ENCODE peak calls at places on chromosomes 4 and X, in five cellular contexts. R, O, M, S and X are unnamed samples. For H3K4me1 and H3K9me3, the result is how much of the 10 kb centered on the place peaks cover.

GRCh38 chr4:113371061-113371460 is 321.6 kb downstream of the ANK2 start:
- DNase-seq in R (no peak), M (no peak), O (no peak), S (no peak), X (no peak)

GRCh38 chrX:17655232-17656034 is 81.9 kb upstream of the SCML1 start:
- DNase-seq in O (no peak), R (peak), S (no peak), M (peak), X (no peak)

GRCh38 chr4:108369035-108369655 is 200.4 kb upstream of the LEF1 start:
- DNase-seq in M (no peak), S (no peak), O (no peak), R (no peak), X (no peak)

GRCh38 chr4:157043131-157043530 is 32.8 kb upstream of the GLRB start:
- DNase-seq in O (no peak), M (peak), S (peak), R (peak), X (peak)

GRCh38 chr4:134465417-134465816 is 263.8 kb upstream of the PABPC4L start:
- DNase-seq in R (peak), O (no peak), S (no peak), M (no peak), X (no peak)

GRCh38 chr4:24067781-24068193 is 177.9 kb upstream of the PPARGC1A start:
- DNase-seq in O (no peak), R (peak), M (peak), S (no peak), X (no peak)

GRCh38 chrX:51766546-51766945 is 23.3 kb downstream of the GSPT2 start:
- DNase-seq in M (no peak), R (no peak), O (no peak), S (no peak), X (no peak)

GRCh38 chr4:4549534-4549933 is 7.7 kb upstream of the STX18 start:
- DNase-seq in R (no peak), O (no peak), S (no peak), M (no peak), X (no peak)

GRCh38 chr4:61533140-61533539 is 333.0 kb downstream of the ADGRL3 start:
- DNase-seq in M (peak), S (no peak), R (no peak), O (no peak), X (no peak)

GRCh38 chr4:47209833-47210232 is 178.5 kb downstream of the GABRB1 start:
- DNase-seq in M (peak), R (no peak), S (no peak), O (no peak), X (no peak)

GRCh38 chrX:102976290-102976689 is 39.2 kb downstream of the RAB40AL start:
- DNase-seq in O (no peak), S (no peak), R (no peak), M (peak), X (no peak)

GRCh38 chrX:45322820-45323219 is 122.1 kb upstream of the DIPK2B start:
- DNase-seq in R (no peak), M (peak), O (no peak), S (no peak), X (no peak)

GRCh38 chr4:186067757-186068385 is 1.1 kb upstream of the TLR3 start:
- DNase-seq in S (no peak), M (peak), R (peak), O (peak), X (peak)

GRCh38 chrX:42952621-42953020 is 174.7 kb upstream of the PPP1R2C start:
- DNase-seq in S (no peak), M (no peak), O (no peak), R (no peak), X (no peak)

GRCh38 chr4:53579826-53580225 is 11.5 kb downstream of the LNX1 start:
- DNase-seq in S (no peak), O (no peak), M (no peak), R (no peak), X (no peak)

GRCh38 chr4:160772668-160773067 is 1391.1 kb downstream of the FSTL5 start:
- DNase-seq in S (no peak), R (no peak), O (no peak), M (no peak), X (no peak)

GRCh38 chrX:47637546-47638195 is 7.9 kb upstream of the CFP start:
- DNase-seq in S (no peak), R (peak), M (peak), O (peak), X (no peak)

GRCh38 chr4:150078041-150078995 is at the start of gene DCLK2:
- DNase-seq in O (peak), R (peak), M (peak), S (peak), X (peak)

GRCh38 chr4:37802068-37802666 is 24.3 kb upstream of the PGM2 start:
- DNase-seq in S (peak), O (peak), R (peak), M (peak), X (peak)

GRCh38 chrX:119190736-119191282 is 45.3 kb upstream of the PGRMC1 start:
- DNase-seq in O (peak), M (peak), S (no peak), R (no peak), X (no peak)

GRCh38 chrX:14362731-14363130 is 166.6 kb upstream of the GLRA2 start:
- DNase-seq in O (no peak), M (no peak), S (no peak), R (no peak), X (no peak)

GRCh38 chr4:23015821-23016220 is 323.1 kb downstream of the GBA3 start:
- DNase-seq in S (no peak), O (no peak), M (no peak), R (no peak), X (no peak)

GRCh38 chr4:63325140-63325539 is 1084.1 kb downstream of the TECRL start:
- DNase-seq in R (no peak), S (no peak), M (no peak), O (no peak), X (no peak)

GRCh38 chr4:3045500-3045850 is 28.9 kb downstream of the HTT-AS start:
- DNase-seq in S (no peak), O (peak), R (no peak), M (peak), X (no peak)

GRCh38 chr4:153427363-153428071 is 38.6 kb upstream of the TMEM131L start:
- DNase-seq in M (peak), S (no peak), O (no peak), R (no peak), X (no peak)

GRCh38 chr4:158624889-158625478 is 46.7 kb downstream of the C4orf46 start:
- DNase-seq in M (peak), O (no peak), R (peak), S (peak), X (peak)

GRCh38 chr4:17561195-17561909 is 15.6 kb upstream of the LAP3 start:
- DNase-seq in S (no peak), O (no peak), M (peak), R (peak), X (no peak)

GRCh38 chr4:164405774-164406173 is 348.2 kb upstream of the SMIM31 start:
- DNase-seq in M (no peak), O (no peak), R (no peak), S (no peak), X (no peak)
- H3K4me1 ChIP-seq in M (under half), O (under half), R (under half), S (under half), X (under half)

GRCh38 chrX:48705876-48706275 is 9.3 kb downstream of the SUV39H1 start:
- DNase-seq in S (no peak), M (no peak), O (no peak), R (no peak), X (no peak)
- H3K9me3 ChIP-seq in S (under half), M (under half), O (under half), R (under half), X (under half)

GRCh38 chr4:55395529-55396304 is at the start of gene TMEM165:
- DNase-seq in M (peak), S (peak), R (peak), O (peak), X (peak)

GRCh38 chr4:55393461-55394320 is 2.1 kb upstream of the TMEM165 start:
- DNase-seq in S (no peak), O (no peak), R (no peak), M (no peak), X (peak)

GRCh38 chr4:55397024-55397520 is 1.3 kb downstream of the TMEM165 start:
- DNase-seq in S (no peak), R (peak), M (peak), O (no peak), X (peak)

GRCh38 chr4:55396305-55397023 is 707 bp downstream of the TMEM165 start:
- DNase-seq in S (peak), R (peak), M (peak), O (peak), X (no peak)

GRCh38 chr4:55395218-55395528 is 584 bp upstream of the TMEM165 start:
- DNase-seq in O (no peak), S (no peak), R (no peak), M (no peak), X (no peak)
- H3K4me1 ChIP-seq in O (under half), S (under half), R (under half), M (under half), X (under half)

GRCh38 chr4:8838296-8838695 is 33.3 kb downstream of the HMX1 start:
- DNase-seq in M (no peak), R (peak), O (no peak), S (no peak), X (no peak)
- H3K9me3 ChIP-seq in M (under half), R (under half), O (under half), S (under half), X (under half)

DNA sequence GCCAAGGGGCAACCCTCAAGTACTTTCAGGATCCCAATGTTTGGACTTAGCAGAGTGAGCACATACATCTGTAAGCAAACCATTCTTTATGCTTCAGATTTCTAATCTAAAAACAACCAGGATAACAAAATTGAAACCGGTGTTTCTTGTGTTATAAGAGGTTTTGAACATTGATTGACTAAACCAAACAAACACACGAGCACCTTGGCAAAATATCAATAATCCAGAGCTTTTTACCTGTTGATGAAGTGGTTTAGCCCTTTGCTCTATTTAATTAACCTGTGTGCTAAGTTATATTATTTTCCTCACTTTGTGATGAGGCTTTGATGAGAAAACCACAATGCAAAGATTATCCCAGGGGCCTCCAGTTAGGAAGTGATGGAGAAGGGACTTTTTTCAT is 255.3 kb upstream of the CXXC4 start:
- DNase-seq in M (no peak), S (no peak), R (no peak), O (no peak), X (no peak)
- H3K4me1 ChIP-seq in M (under half), S (under half), R (under half), O (under half), X (under half)

GRCh38 chrX:28876415-28876814 is 289.2 kb downstream of the IL1RAPL1 start:
- DNase-seq in M (no peak), R (no peak), S (no peak), O (no peak), X (no peak)

GRCh38 chrX:28880136-28880535 is 292.9 kb downstream of the IL1RAPL1 start:
- DNase-seq in R (no peak), O (no peak), M (peak), S (peak), X (peak)

GRCh38 chrX:28876901-28877300 is 289.7 kb downstream of the IL1RAPL1 start:
- DNase-seq in M (no peak), S (no peak), O (no peak), R (no peak), X (no peak)
- H3K9me3 ChIP-seq in M (under half), S (under half), O (under half), R (under half), X (under half)

DNA sequence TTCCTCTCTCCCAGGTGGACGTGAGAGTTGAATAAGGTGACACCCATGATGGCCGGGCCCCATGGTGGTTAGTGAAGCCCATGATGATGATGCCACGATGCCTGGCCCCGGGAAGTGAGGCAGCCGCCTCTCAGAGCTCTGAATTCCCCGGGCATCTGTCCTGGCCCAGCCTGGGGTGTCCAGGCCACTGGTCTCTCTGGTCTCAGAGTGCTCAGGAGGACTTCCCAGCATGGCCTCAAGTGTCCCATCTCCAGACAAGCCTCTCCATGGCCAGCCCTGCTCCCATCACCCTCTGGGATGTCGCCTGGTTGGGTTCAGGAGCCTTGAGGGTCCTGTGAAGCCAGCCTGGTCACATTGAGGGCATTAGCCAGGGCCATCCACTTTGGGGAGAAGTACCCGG is 24.7 kb upstream of the PSAPL1 start:
- DNase-seq in O (no peak), S (no peak), R (no peak), M (no peak), X (no peak)
- H3K4me1 ChIP-seq in O (under half), S (under half), R (under half), M (under half), X (under half)

GRCh38 chrX:38044682-38045081 is 38.3 kb downstream of the SYTL5 start:
- DNase-seq in M (no peak), R (no peak), O (no peak), S (no peak), X (no peak)

GRCh38 chrX:38050806-38051205 is 44.5 kb downstream of the SYTL5 start:
- DNase-seq in S (no peak), O (no peak), R (no peak), M (no peak), X (no peak)

GRCh38 chrX:38041237-38041636 is 34.9 kb downstream of the SYTL5 start:
- DNase-seq in M (no peak), S (no peak), R (no peak), O (no peak), X (no peak)

GRCh38 chrX:38048886-38049285 is 42.5 kb downstream of the SYTL5 start:
- DNase-seq in O (no peak), M (no peak), S (no peak), R (no peak), X (no peak)

DNA sequence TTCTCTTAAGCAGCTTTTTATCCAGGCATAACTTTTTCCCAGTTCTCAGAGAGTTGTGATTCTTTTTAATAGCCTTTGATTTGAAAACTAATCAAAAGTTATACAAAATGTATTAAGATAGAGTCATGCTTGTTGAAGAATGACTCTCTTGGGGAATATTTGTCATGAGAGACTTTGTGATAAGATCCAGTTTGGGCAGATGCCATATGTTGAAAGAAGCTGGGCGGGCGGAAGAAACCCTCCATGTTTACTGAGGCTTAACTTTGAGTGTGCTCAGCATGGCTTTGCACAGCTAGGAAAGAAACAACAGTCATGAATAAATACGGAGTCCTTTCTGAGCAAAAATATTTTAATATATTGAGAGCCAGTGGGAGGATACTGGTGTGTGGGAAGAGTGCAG is 39.3 kb downstream of the SYTL5 start:
- DNase-seq in S (no peak), R (no peak), O (no peak), M (peak), X (no peak)
- H3K9me3 ChIP-seq in S (under half), R (under half), O (under half), M (under half), X (under half)